ENCODE peak calls at places on chromosomes 11 and 22, in five cellular contexts. One of them, this sample, is unnamed.

GRCh38 chr22:30313527-30314385 is 13.0 kb downstream of the TBC1D10A start:
- DNase-seq in A549: no peak
- DNase-seq in H1: no peak
- DNase-seq in ovary: no peak
- DNase-seq in transverse colon: no peak
- DNase-seq in this sample: no peak

GRCh38 chr22:23834830-23835772 is 3.7 kb downstream of the DERL3 start:
- DNase-seq in H1: no peak
- DNase-seq in ovary: no peak
- DNase-seq in A549: no peak
- DNase-seq in transverse colon: peak
- DNase-seq in this sample: peak

GRCh38 chr11:131235328-131236298 is 134.8 kb upstream of the NTM start:
- DNase-seq in A549: no peak
- DNase-seq in transverse colon: no peak
- DNase-seq in ovary: no peak
- DNase-seq in H1: no peak
- DNase-seq in this sample: no peak

GRCh38 chr22:16562711-16563554 is 29.7 kb downstream of the CCT8L2 start:
- DNase-seq in ovary: no peak
- DNase-seq in H1: no peak
- DNase-seq in transverse colon: no peak
- DNase-seq in A549: no peak
- DNase-seq in this sample: no peak

GRCh38 chr11:10155793-10156490 is 138.1 kb downstream of the SBF2 start:
- DNase-seq in transverse colon: no peak
- DNase-seq in H1: no peak
- DNase-seq in ovary: no peak
- DNase-seq in A549: no peak
- DNase-seq in this sample: peak

GRCh38 chr11:8381343-8381742 is 117.7 kb upstream of the LMO1 start:
- DNase-seq in ovary: no peak
- DNase-seq in H1: no peak
- DNase-seq in A549: no peak
- DNase-seq in transverse colon: no peak
- DNase-seq in this sample: no peak

GRCh38 chr22:41801147-41801819 is 804 bp downstream of the CCDC134 start:
- DNase-seq in ovary: no peak
- DNase-seq in A549: no peak
- DNase-seq in transverse colon: no peak
- DNase-seq in H1: no peak
- DNase-seq in this sample: no peak

GRCh38 chr11:64186205-64187165 is 514 bp downstream of the STIP1 start:
- DNase-seq in H1: no peak
- DNase-seq in transverse colon: peak
- DNase-seq in A549: no peak
- DNase-seq in ovary: no peak
- DNase-seq in this sample: no peak

GRCh38 chr22:35514366-35514765 is 26.3 kb upstream of the RASD2 start:
- DNase-seq in A549: no peak
- DNase-seq in ovary: no peak
- DNase-seq in transverse colon: no peak
- DNase-seq in H1: no peak
- DNase-seq in this sample: no peak

GRCh38 chr11:42422094-42422493 is 889.7 kb upstream of the API5 start:
- DNase-seq in A549: no peak
- DNase-seq in H1: no peak
- DNase-seq in ovary: no peak
- DNase-seq in transverse colon: no peak
- DNase-seq in this sample: no peak

GRCh38 chr11:108654994-108655631 is 9.8 kb upstream of the DDX10 start:
- DNase-seq in A549: peak
- DNase-seq in ovary: peak
- DNase-seq in transverse colon: peak
- DNase-seq in H1: no peak
- DNase-seq in this sample: peak

GRCh38 chr22:46738961-46739870 is 1.2 kb upstream of the CERK start:
- DNase-seq in transverse colon: peak
- DNase-seq in A549: peak
- DNase-seq in H1: peak
- DNase-seq in ovary: peak
- DNase-seq in this sample: peak

GRCh38 chr11:77082838-77083552 is 16.2 kb downstream of the CAPN5 start:
- DNase-seq in H1: no peak
- DNase-seq in transverse colon: peak
- DNase-seq in ovary: peak
- DNase-seq in A549: no peak
- DNase-seq in this sample: peak

GRCh38 chr22:17862646-17863181 is 88.4 kb upstream of the BID start:
- DNase-seq in A549: no peak
- DNase-seq in ovary: no peak
- DNase-seq in H1: no peak
- DNase-seq in transverse colon: no peak
- DNase-seq in this sample: no peak

GRCh38 chr11:1211838-1212237 is 11.0 kb upstream of the MUC5B start:
- DNase-seq in H1: no peak
- DNase-seq in transverse colon: no peak
- DNase-seq in ovary: no peak
- DNase-seq in A549: no peak
- DNase-seq in this sample: no peak

GRCh38 chr22:29873943-29874342 is 9.0 kb upstream of the MTMR3 start:
- DNase-seq in ovary: no peak
- DNase-seq in H1: no peak
- DNase-seq in A549: no peak
- DNase-seq in transverse colon: no peak
- DNase-seq in this sample: no peak

DNA sequence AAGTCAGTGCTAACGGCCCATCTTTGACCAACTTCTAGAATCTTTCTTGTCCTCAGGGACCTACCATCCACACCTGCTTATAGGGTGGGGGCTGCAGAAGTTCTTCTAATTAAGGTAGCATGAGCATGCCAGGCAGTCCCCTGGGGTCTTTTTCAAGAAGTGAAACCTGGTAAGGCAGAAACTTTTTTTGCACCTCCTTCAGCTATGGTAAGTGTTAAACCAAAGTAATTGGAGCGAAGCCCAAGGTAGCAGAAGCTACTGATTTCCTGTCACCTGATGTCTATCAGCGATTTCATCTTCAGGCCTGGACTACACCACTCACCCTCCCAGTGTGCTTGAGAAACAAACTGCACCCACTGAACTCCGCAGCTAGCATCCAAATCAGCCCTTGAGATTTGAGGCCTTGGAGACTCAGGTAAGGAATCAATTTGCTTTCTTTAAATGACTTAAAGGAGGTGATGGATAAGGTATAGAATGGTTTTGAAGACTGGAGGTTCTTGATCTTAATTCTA is at the start of gene MS4A1:
- DNase-seq in H1: no peak
- DNase-seq in ovary: no peak
- DNase-seq in A549: no peak
- DNase-seq in transverse colon: peak
- DNase-seq in this sample: no peak
- TF ChIP-seq POLR2A in H1: no peak
- TF ChIP-seq POLR2A in ovary: no peak
- TF ChIP-seq POLR2A in A549: no peak
- TF ChIP-seq POLR2A in transverse colon: peak
- TF ChIP-seq POLR2A in this sample: no peak

DNA sequence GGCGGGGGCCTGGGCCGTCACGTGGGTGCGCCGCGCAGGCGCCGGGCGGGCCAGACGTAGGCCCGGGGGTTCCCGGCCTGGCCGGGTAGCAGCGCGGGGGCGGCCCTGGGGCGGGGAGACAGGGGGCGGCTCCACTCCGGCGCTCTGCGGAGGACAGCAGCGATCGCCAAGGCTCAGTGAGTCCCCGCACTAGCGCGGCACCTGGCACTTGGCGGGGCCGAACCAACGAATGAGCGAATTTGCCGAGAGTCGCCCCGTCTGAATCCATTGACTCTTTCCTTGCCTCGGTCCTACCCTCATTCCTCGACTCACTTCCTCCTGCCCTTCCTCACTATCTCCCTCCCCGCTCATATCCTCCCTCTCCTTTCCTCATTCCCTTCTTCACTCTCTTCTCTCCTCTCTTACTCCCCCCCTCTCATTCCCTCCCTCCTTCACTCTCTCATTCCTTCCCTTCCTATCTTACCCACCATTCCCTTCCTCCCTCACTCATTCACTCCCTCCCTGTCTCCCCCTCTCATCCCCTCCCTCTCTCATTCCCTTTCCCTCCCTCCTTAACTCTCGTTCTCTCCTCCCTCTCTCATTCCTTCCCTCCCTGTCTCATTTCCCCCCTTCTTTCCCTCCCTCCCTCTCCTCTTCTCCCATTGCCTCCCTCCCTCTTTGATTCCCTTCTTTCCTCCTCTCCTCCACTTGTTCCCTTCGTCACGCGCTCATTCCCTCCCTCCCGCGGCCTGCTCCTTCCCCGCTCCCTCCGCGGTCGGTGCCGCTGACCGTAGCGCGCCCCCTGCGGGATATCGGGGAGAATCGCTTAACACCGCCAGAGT is 476 bp upstream of the KLHL22 start:
- DNase-seq in A549: peak
- DNase-seq in transverse colon: peak
- DNase-seq in ovary: peak
- DNase-seq in H1: peak
- DNase-seq in this sample: peak
- TF ChIP-seq POLR2A in A549: peak
- TF ChIP-seq POLR2A in transverse colon: peak
- TF ChIP-seq POLR2A in ovary: peak
- TF ChIP-seq POLR2A in H1: peak
- TF ChIP-seq POLR2A in this sample: peak

GRCh38 chr11:66361502-66361941 is 10.0 kb downstream of the SLC29A2 start:
- DNase-seq in A549: no peak
- DNase-seq in transverse colon: no peak
- DNase-seq in ovary: no peak
- DNase-seq in H1: no peak
- DNase-seq in this sample: no peak

GRCh38 chr11:66363187-66363601 is 8.4 kb downstream of the SLC29A2 start:
- DNase-seq in A549: no peak
- DNase-seq in ovary: no peak
- DNase-seq in H1: no peak
- DNase-seq in transverse colon: no peak
- DNase-seq in this sample: no peak

GRCh38 chr11:66362481-66363147 is 8.9 kb downstream of the SLC29A2 start:
- DNase-seq in H1: no peak
- DNase-seq in ovary: no peak
- DNase-seq in A549: no peak
- DNase-seq in transverse colon: no peak
- DNase-seq in this sample: no peak

GRCh38 chr11:66359662-66360087 is 11.9 kb downstream of the SLC29A2 start:
- DNase-seq in transverse colon: no peak
- DNase-seq in ovary: no peak
- DNase-seq in A549: no peak
- DNase-seq in H1: no peak
- DNase-seq in this sample: no peak

DNA sequence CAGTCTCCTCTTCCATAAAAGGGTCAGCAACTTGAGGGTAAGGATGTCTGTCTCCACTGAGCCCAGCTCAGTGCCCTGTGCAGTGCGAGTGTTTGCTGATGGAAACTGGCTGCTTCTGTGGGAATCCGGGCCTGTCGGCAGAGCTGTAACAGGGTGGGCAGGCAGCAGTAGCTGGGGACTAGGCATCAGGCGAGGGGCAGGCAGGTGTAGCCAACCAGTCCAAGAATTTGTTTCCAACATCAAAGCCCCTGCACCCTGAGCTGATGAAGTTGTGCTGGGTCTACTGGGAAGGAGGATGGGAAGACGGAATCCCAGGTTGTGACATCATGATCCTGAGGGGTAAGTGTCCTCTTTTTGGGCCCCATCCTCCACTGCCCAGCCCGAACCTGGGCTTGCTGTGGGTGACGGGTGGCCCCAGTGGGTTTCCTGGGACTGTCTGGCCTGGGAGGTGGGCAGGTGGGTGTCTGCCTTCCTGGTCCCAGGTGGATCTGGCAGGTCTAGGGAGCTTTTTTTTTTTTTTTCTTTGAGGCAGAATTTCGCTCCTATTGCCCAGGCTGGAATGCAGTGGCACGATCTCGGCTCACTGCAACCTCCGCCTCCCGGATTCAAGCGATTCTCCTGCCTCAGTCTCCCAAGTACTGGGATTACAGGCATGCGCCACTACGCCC is 11.0 kb downstream of the SLC29A2 start:
- DNase-seq in A549: no peak
- DNase-seq in transverse colon: no peak
- DNase-seq in H1: no peak
- DNase-seq in ovary: no peak
- DNase-seq in this sample: no peak
- TF ChIP-seq POLR2A in A549: no peak
- TF ChIP-seq POLR2A in transverse colon: no peak
- TF ChIP-seq POLR2A in H1: peak
- TF ChIP-seq POLR2A in ovary: no peak
- TF ChIP-seq POLR2A in this sample: no peak

GRCh38 chr11:59616396-59616982 is 915 bp upstream of the OSBP start:
- DNase-seq in ovary: no peak
- DNase-seq in H1: no peak
- DNase-seq in transverse colon: no peak
- DNase-seq in A549: no peak
- DNase-seq in this sample: no peak
- TF ChIP-seq POLR2A in ovary: peak
- TF ChIP-seq POLR2A in H1: peak
- TF ChIP-seq POLR2A in transverse colon: peak
- TF ChIP-seq POLR2A in A549: peak
- TF ChIP-seq POLR2A in this sample: peak

DNA sequence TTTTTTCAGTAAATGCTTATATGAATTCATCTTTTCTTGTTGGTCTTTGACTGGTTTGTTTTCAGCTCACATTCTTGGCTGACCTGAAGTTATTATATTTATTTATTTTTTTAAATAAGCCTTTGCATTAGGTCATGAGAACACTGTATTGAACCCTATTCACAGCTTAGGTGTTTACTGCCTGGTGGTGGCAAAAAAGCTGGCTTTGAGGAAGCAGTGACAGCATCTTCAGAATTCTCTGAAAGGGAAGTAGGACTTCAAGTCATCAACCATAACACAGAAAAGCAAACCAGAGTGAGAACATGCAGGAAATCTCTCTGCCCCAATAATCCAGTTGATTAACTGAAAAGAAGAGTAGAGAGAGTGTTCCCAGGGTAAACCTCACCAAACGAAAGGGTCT is 30.3 kb upstream of the MMP13 start:
- DNase-seq in H1: no peak
- DNase-seq in transverse colon: no peak
- DNase-seq in ovary: no peak
- DNase-seq in A549: no peak
- DNase-seq in this sample: no peak
- TF ChIP-seq POLR2A in H1: no peak
- TF ChIP-seq POLR2A in transverse colon: no peak
- TF ChIP-seq POLR2A in ovary: no peak
- TF ChIP-seq POLR2A in A549: no peak
- TF ChIP-seq POLR2A in this sample: no peak

This sample was measured in body of pancreas.